ENCODE peak calls at places on chromosome 4, in seven cellular contexts. One of them, this sample, is unnamed.

GRCh38 chr4:80072607-80073361 is at the start of gene ANTXR2:
- DNase-seq in fibroblast of lung: peak; percentile 97
- DNase-seq in heart right ventricle: peak; percentile 94
- DNase-seq in sigmoid colon: peak; percentile 96
- DNase-seq in IMR-90: peak; percentile 98
- DNase-seq in tibial artery: peak; percentile 97
- DNase-seq in breast epithelium: peak; percentile 67
- DNase-seq in this sample: peak; percentile 82

GRCh38 chr4:68589790-68590189 is 13.7 kb upstream of the UGT2B17 start:
- DNase-seq in fibroblast of lung: no peak
- DNase-seq in heart right ventricle: no peak
- DNase-seq in sigmoid colon: no peak
- DNase-seq in IMR-90: no peak
- DNase-seq in tibial artery: no peak
- DNase-seq in breast epithelium: no peak
- DNase-seq in this sample: peak; percentile 72

GRCh38 chr4:137531121-137531520 is 1.2 kb downstream of the PCDH18 start:
- DNase-seq in fibroblast of lung: peak; percentile 81
- DNase-seq in heart right ventricle: no peak
- DNase-seq in sigmoid colon: no peak
- DNase-seq in IMR-90: peak; percentile 65
- DNase-seq in tibial artery: no peak
- DNase-seq in breast epithelium: no peak
- DNase-seq in this sample: no peak

GRCh38 chr4:19888587-19888986 is 363.1 kb upstream of the SLIT2 start:
- DNase-seq in fibroblast of lung: no peak
- DNase-seq in heart right ventricle: no peak
- DNase-seq in sigmoid colon: no peak
- DNase-seq in IMR-90: no peak
- DNase-seq in tibial artery: no peak
- DNase-seq in breast epithelium: no peak
- DNase-seq in this sample: no peak

GRCh38 chr4:52577285-52577968 is 81.7 kb downstream of the USP46 start:
- DNase-seq in fibroblast of lung: peak; percentile 53
- DNase-seq in heart right ventricle: no peak
- DNase-seq in sigmoid colon: no peak
- DNase-seq in IMR-90: peak; percentile 81
- DNase-seq in tibial artery: no peak
- DNase-seq in breast epithelium: no peak
- DNase-seq in this sample: peak; percentile 74

GRCh38 chr4:104447346-104447745 is 47.3 kb downstream of the CXXC4 start:
- DNase-seq in fibroblast of lung: no peak
- DNase-seq in heart right ventricle: no peak
- DNase-seq in sigmoid colon: no peak
- DNase-seq in IMR-90: no peak
- DNase-seq in tibial artery: no peak
- DNase-seq in breast epithelium: no peak
- DNase-seq in this sample: no peak

GRCh38 chr4:127601029-127601428 is 31.7 kb upstream of the INTU start:
- DNase-seq in fibroblast of lung: peak; percentile 75
- DNase-seq in heart right ventricle: no peak
- DNase-seq in sigmoid colon: no peak
- DNase-seq in IMR-90: peak; percentile 43
- DNase-seq in tibial artery: no peak
- DNase-seq in breast epithelium: no peak
- DNase-seq in this sample: peak; percentile 35

GRCh38 chr4:107548211-107548905 is 171.7 kb downstream of the PAPSS1 start:
- DNase-seq in fibroblast of lung: peak; percentile 23
- DNase-seq in heart right ventricle: no peak
- DNase-seq in sigmoid colon: no peak
- DNase-seq in IMR-90: peak; percentile 10
- DNase-seq in tibial artery: no peak
- DNase-seq in breast epithelium: no peak
- DNase-seq in this sample: peak; percentile 48

GRCh38 chr4:119540249-119540648 is 88.4 kb downstream of the PDE5A start:
- DNase-seq in fibroblast of lung: no peak
- DNase-seq in heart right ventricle: no peak
- DNase-seq in sigmoid colon: no peak
- DNase-seq in IMR-90: peak; percentile 64
- DNase-seq in tibial artery: no peak
- DNase-seq in breast epithelium: no peak
- DNase-seq in this sample: no peak

GRCh38 chr4:136088231-136088630 is 1444.1 kb downstream of the PCDH18 start:
- DNase-seq in fibroblast of lung: peak; percentile 66
- DNase-seq in heart right ventricle: no peak
- DNase-seq in sigmoid colon: no peak
- DNase-seq in IMR-90: no peak
- DNase-seq in tibial artery: no peak
- DNase-seq in breast epithelium: no peak
- DNase-seq in this sample: no peak

GRCh38 chr4:37641886-37642849 is 44.0 kb downstream of the RELL1 start:
- DNase-seq in fibroblast of lung: no peak
- DNase-seq in heart right ventricle: no peak
- DNase-seq in sigmoid colon: no peak
- DNase-seq in IMR-90: no peak
- DNase-seq in tibial artery: no peak
- DNase-seq in breast epithelium: no peak
- DNase-seq in this sample: no peak

GRCh38 chr4:78369691-78370090 is 181.9 kb upstream of the ANXA3 start:
- DNase-seq in fibroblast of lung: no peak
- DNase-seq in heart right ventricle: no peak
- DNase-seq in sigmoid colon: no peak
- DNase-seq in IMR-90: no peak
- DNase-seq in tibial artery: no peak
- DNase-seq in breast epithelium: no peak
- DNase-seq in this sample: peak; percentile 80

GRCh38 chr4:88097301-88097700 is 61.1 kb downstream of the ABCG2 start:
- DNase-seq in fibroblast of lung: peak; percentile 28
- DNase-seq in heart right ventricle: no peak
- DNase-seq in sigmoid colon: no peak
- DNase-seq in IMR-90: peak; percentile 66
- DNase-seq in tibial artery: no peak
- DNase-seq in breast epithelium: no peak
- DNase-seq in this sample: no peak

GRCh38 chr4:105751718-105752299 is 43.2 kb downstream of the GSTCD start:
- DNase-seq in fibroblast of lung: no peak
- DNase-seq in heart right ventricle: no peak
- DNase-seq in sigmoid colon: no peak
- DNase-seq in IMR-90: no peak
- DNase-seq in tibial artery: no peak
- DNase-seq in breast epithelium: no peak
- DNase-seq in this sample: no peak

GRCh38 chr4:183838987-183839712 is 66.0 kb upstream of the STOX2 start:
- DNase-seq in fibroblast of lung: peak; percentile 53
- DNase-seq in heart right ventricle: no peak
- DNase-seq in sigmoid colon: no peak
- DNase-seq in IMR-90: peak; percentile 15
- DNase-seq in tibial artery: no peak
- DNase-seq in breast epithelium: no peak
- DNase-seq in this sample: peak; percentile 32

GRCh38 chr4:109873791-109874514 is 26.0 kb downstream of the LRIT3 start:
- DNase-seq in fibroblast of lung: peak; percentile 69
- DNase-seq in heart right ventricle: no peak
- DNase-seq in sigmoid colon: no peak
- DNase-seq in IMR-90: peak; percentile 2
- DNase-seq in tibial artery: no peak
- DNase-seq in breast epithelium: no peak
- DNase-seq in this sample: peak; percentile 75

GRCh38 chr4:182893490-182893889 is 23.7 kb downstream of the DCTD start:
- DNase-seq in fibroblast of lung: no peak
- DNase-seq in heart right ventricle: no peak
- DNase-seq in sigmoid colon: no peak
- DNase-seq in IMR-90: no peak
- DNase-seq in tibial artery: no peak
- DNase-seq in breast epithelium: no peak
- DNase-seq in this sample: no peak

GRCh38 chr4:80307183-80307735 is 28.3 kb upstream of the CFAP299 start:
- DNase-seq in fibroblast of lung: no peak
- DNase-seq in heart right ventricle: no peak
- DNase-seq in sigmoid colon: no peak
- DNase-seq in IMR-90: peak; percentile 41
- DNase-seq in tibial artery: no peak
- DNase-seq in breast epithelium: no peak
- DNase-seq in this sample: peak; percentile 78

GRCh38 chr4:75135068-75135825 is 202.3 kb downstream of the PARM1 start:
- DNase-seq in fibroblast of lung: no peak
- DNase-seq in heart right ventricle: no peak
- DNase-seq in sigmoid colon: no peak
- DNase-seq in IMR-90: no peak
- DNase-seq in tibial artery: no peak
- DNase-seq in breast epithelium: no peak
- DNase-seq in this sample: no peak

GRCh38 chr4:17120761-17121160 is 222.3 kb upstream of the LDB2 start:
- DNase-seq in fibroblast of lung: peak; percentile 66
- DNase-seq in heart right ventricle: no peak
- DNase-seq in sigmoid colon: no peak
- DNase-seq in IMR-90: peak; percentile 18
- DNase-seq in tibial artery: no peak
- DNase-seq in breast epithelium: no peak
- DNase-seq in this sample: no peak

GRCh38 chr4:139581096-139581495 is 25.1 kb upstream of the SETD7 start:
- DNase-seq in fibroblast of lung: no peak
- DNase-seq in heart right ventricle: no peak
- DNase-seq in sigmoid colon: no peak
- DNase-seq in IMR-90: no peak
- DNase-seq in tibial artery: no peak
- DNase-seq in breast epithelium: no peak
- DNase-seq in this sample: no peak

GRCh38 chr4:38869511-38869910 is 1.9 kb downstream of the FAM114A1 start:
- DNase-seq in fibroblast of lung: no peak
- DNase-seq in heart right ventricle: no peak
- DNase-seq in sigmoid colon: no peak
- DNase-seq in IMR-90: no peak
- DNase-seq in tibial artery: no peak
- DNase-seq in breast epithelium: no peak
- DNase-seq in this sample: no peak
- H3K4me3 ChIP-seq in fibroblast of lung: peak overlapping the region; percentile 78
- H3K4me3 ChIP-seq in heart right ventricle: peak overlapping the region; percentile 91
- H3K4me3 ChIP-seq in sigmoid colon: peak overlapping the region; percentile 94
- H3K4me3 ChIP-seq in IMR-90: peak overlapping the region; percentile 92
- H3K4me3 ChIP-seq in tibial artery: peak overlapping the region; percentile 88
- H3K4me3 ChIP-seq in breast epithelium: peak overlapping the region; percentile 95
- H3K4me3 ChIP-seq in this sample: no peak overlapping the region

GRCh38 chr4:99894998-99895397 is 771 bp upstream of the LAMTOR3 start:
- DNase-seq in fibroblast of lung: no peak
- DNase-seq in heart right ventricle: no peak
- DNase-seq in sigmoid colon: no peak
- DNase-seq in IMR-90: no peak
- DNase-seq in tibial artery: no peak
- DNase-seq in breast epithelium: no peak
- DNase-seq in this sample: no peak
- TF ChIP-seq CTCF in fibroblast of lung: no peak
- TF ChIP-seq CTCF in heart right ventricle: no peak
- TF ChIP-seq CTCF in sigmoid colon: no peak
- TF ChIP-seq CTCF in IMR-90: no peak
- TF ChIP-seq CTCF in tibial artery: no peak
- TF ChIP-seq CTCF in breast epithelium: no peak
- TF ChIP-seq CTCF in this sample: no peak

GRCh38 chr4:84504821-84505220 is 5.7 kb upstream of the NKX6-1 start:
- DNase-seq in fibroblast of lung: no peak
- DNase-seq in heart right ventricle: no peak
- DNase-seq in sigmoid colon: no peak
- DNase-seq in IMR-90: no peak
- DNase-seq in tibial artery: no peak
- DNase-seq in breast epithelium: no peak
- DNase-seq in this sample: no peak

GRCh38 chr4:84501721-84502267 is 2.7 kb upstream of the NKX6-1 start:
- DNase-seq in fibroblast of lung: no peak
- DNase-seq in heart right ventricle: no peak
- DNase-seq in sigmoid colon: no peak
- DNase-seq in IMR-90: no peak
- DNase-seq in tibial artery: no peak
- DNase-seq in breast epithelium: no peak
- DNase-seq in this sample: no peak

GRCh38 chr4:84502955-84503373 is 3.9 kb upstream of the NKX6-1 start:
- DNase-seq in fibroblast of lung: no peak
- DNase-seq in heart right ventricle: no peak
- DNase-seq in sigmoid colon: no peak
- DNase-seq in IMR-90: no peak
- DNase-seq in tibial artery: no peak
- DNase-seq in breast epithelium: no peak
- DNase-seq in this sample: no peak

GRCh38 chr4:84502333-84502954 is 3.4 kb upstream of the NKX6-1 start:
- DNase-seq in fibroblast of lung: no peak
- DNase-seq in heart right ventricle: no peak
- DNase-seq in sigmoid colon: no peak
- DNase-seq in IMR-90: no peak
- DNase-seq in tibial artery: no peak
- DNase-seq in breast epithelium: no peak
- DNase-seq in this sample: no peak

GRCh38 chr4:84503495-84504437 is 4.7 kb upstream of the NKX6-1 start:
- DNase-seq in fibroblast of lung: peak; percentile 77
- DNase-seq in heart right ventricle: no peak
- DNase-seq in sigmoid colon: no peak
- DNase-seq in IMR-90: peak; percentile 66
- DNase-seq in tibial artery: no peak
- DNase-seq in breast epithelium: no peak
- DNase-seq in this sample: peak; percentile 72
- H3K27me3 ChIP-seq in fibroblast of lung: peaks cover 42% of the 10 kb centered on the region
- H3K27me3 ChIP-seq in heart right ventricle: peaks cover 31% of the 10 kb centered on the region
- H3K27me3 ChIP-seq in sigmoid colon: peaks cover 100% of the 10 kb centered on the region
- H3K27me3 ChIP-seq in IMR-90: peaks cover 52% of the 10 kb centered on the region
- H3K27me3 ChIP-seq in tibial artery: no peaks in the 10 kb centered on the region
- H3K27me3 ChIP-seq in breast epithelium: peaks cover 5% of the 10 kb centered on the region
- H3K27me3 ChIP-seq in this sample: peaks cover 45% of the 10 kb centered on the region

DNA sequence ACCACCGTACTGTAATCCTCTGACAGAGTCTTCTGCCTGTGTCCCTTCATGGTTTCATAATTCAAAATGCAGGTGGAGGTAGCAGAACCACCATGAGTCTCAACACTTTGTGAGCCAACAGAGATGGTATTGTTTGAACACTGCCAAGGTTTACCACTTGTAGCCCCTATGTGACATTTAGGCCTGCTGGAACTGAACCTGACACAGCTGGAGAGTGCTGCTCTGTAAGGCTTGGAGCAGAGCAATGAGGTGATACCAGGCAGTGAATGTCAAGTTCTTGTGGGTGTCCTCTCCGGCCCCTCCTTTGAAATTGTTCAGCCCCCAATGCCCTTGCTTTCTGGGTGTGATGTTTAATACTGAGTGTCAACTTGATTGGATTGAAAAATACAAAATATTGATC is 1042.9 kb downstream of the ARAP2 start:
- DNase-seq in fibroblast of lung: no peak
- DNase-seq in heart right ventricle: no peak
- DNase-seq in sigmoid colon: no peak
- DNase-seq in IMR-90: no peak
- DNase-seq in tibial artery: no peak
- DNase-seq in breast epithelium: no peak
- DNase-seq in this sample: no peak
- H3K4me3 ChIP-seq in fibroblast of lung: no peak overlapping the region
- H3K4me3 ChIP-seq in heart right ventricle: no peak overlapping the region
- H3K4me3 ChIP-seq in sigmoid colon: no peak overlapping the region
- H3K4me3 ChIP-seq in IMR-90: no peak overlapping the region
- H3K4me3 ChIP-seq in tibial artery: no peak overlapping the region
- H3K4me3 ChIP-seq in breast epithelium: no peak overlapping the region
- H3K4me3 ChIP-seq in this sample: no peak overlapping the region

GRCh38 chr4:83981156-83981555 is 445.2 kb downstream of the GPAT3 start:
- DNase-seq in fibroblast of lung: no peak
- DNase-seq in heart right ventricle: no peak
- DNase-seq in sigmoid colon: no peak
- DNase-seq in IMR-90: no peak
- DNase-seq in tibial artery: no peak
- DNase-seq in breast epithelium: no peak
- DNase-seq in this sample: no peak
- TF ChIP-seq CTCF in fibroblast of lung: no peak
- TF ChIP-seq CTCF in heart right ventricle: no peak
- TF ChIP-seq CTCF in sigmoid colon: no peak
- TF ChIP-seq CTCF in IMR-90: no peak
- TF ChIP-seq CTCF in tibial artery: no peak
- TF ChIP-seq CTCF in breast epithelium: no peak
- TF ChIP-seq CTCF in this sample: no peak

This sample was measured in bronchial epithelial cell.